ENCODE peak calls at places on chromosomes 12 and 14, in ten cellular contexts. Y, M, V, O, P, Z, I, S, H and D are unnamed samples. For H3K4me1, the result is how much of the 10 kb centered on the place peaks cover.

GRCh38 chr12:64700532-64700931 is 58.7 kb downstream of the GNS start:
- DNase-seq in M (no peak), I (no peak), Z (no peak), P (no peak), H (no peak), S (no peak), V (no peak), Y (no peak), O (no peak), D (no peak)

GRCh38 chr12:45477526-45477925 is 252.0 kb upstream of the ARID2 start:
- DNase-seq in S (no peak), H (no peak), I (no peak), P (no peak), V (no peak), M (no peak), Z (no peak), Y (no peak), O (no peak), D (no peak)

GRCh38 chr12:70646850-70647249 is 9.6 kb upstream of the PTPRB start:
- DNase-seq in M (no peak), Y (no peak), P (no peak), V (no peak), S (no peak), Z (no peak), I (no peak), O (no peak), H (no peak), D (no peak)

GRCh38 chr12:46160081-46160980 is 108.5 kb downstream of the SLC38A1 start:
- DNase-seq in Z (no peak), O (no peak), M (no peak), I (no peak), Y (no peak), H (no peak), V (peak), S (no peak), P (peak), D (no peak)

GRCh38 chr12:88142610-88142991 is 494 bp downstream of the TMTC3 start:
- DNase-seq in Z (peak), V (peak), P (peak), M (peak), I (peak), O (peak), Y (peak), S (peak), H (no peak), D (peak)

GRCh38 chr12:107684029-107684790 is 1.4 kb upstream of the PWP1 start:
- DNase-seq in P (no peak), Z (no peak), Y (no peak), V (no peak), O (no peak), M (no peak), S (no peak), H (no peak), I (no peak), D (no peak)

GRCh38 chr12:116338064-116338872 is 60.8 kb upstream of the MED13L start:
- DNase-seq in S (no peak), P (no peak), M (no peak), H (no peak), Z (no peak), V (no peak), Y (no peak), I (no peak), O (peak), D (no peak)

GRCh38 chr12:57888407-57889157 is 42.1 kb upstream of the CTDSP2 start:
- DNase-seq in S (no peak), H (peak), O (peak), M (no peak), Z (no peak), Y (peak), I (peak), P (peak), V (no peak), D (no peak)

GRCh38 chr12:54569072-54569471 is 19.4 kb downstream of the PPP1R1A start:
- DNase-seq in O (no peak), V (no peak), Y (no peak), I (no peak), H (no peak), Z (no peak), M (no peak), S (no peak), P (no peak), D (no peak)

GRCh38 chr14:101322223-101322622 is 239.1 kb upstream of the DIO3 start:
- DNase-seq in S (no peak), V (no peak), M (no peak), O (no peak), Y (no peak), H (no peak), I (no peak), P (no peak), Z (no peak), D (no peak)

GRCh38 chr12:106174876-106175275 is 36.1 kb upstream of the NUAK1 start:
- DNase-seq in I (no peak), Z (no peak), S (no peak), O (no peak), P (no peak), M (peak), V (no peak), Y (no peak), H (no peak), D (no peak)

GRCh38 chr12:89421093-89421835 is 69.0 kb upstream of the DUSP6 start:
- DNase-seq in V (no peak), O (no peak), Y (no peak), H (no peak), Z (no peak), S (no peak), P (no peak), M (no peak), I (no peak), D (no peak)

DNA sequence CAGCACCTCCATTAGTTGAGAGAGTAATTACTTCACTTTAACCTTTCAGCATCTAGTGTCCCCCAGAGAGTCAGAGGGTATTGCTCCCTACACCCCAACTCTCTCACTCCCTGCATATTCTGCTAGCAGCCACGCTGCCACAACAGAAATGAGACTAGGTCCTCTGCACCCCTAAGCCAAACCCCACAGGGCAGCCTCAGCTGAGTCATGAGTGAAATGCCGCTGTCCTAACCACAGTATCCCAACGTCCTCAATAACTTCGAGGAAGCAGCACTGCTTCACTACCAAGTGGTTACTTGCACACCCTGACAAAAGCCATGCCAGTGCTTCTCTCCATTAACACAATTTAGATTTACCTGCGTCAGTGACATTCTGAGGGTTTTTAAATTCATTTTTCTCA is 6.9 kb upstream of the LYZ start:
- DNase-seq in M (no peak), O (no peak), P (no peak), H (no peak), V (no peak), Z (no peak), Y (no peak), S (no peak), I (no peak), D (no peak)
- H3K4me1 ChIP-seq in M (half or more), O (under half), P (under half), H (under half), V (under half), Z (under half), Y (under half), S (half or more), I (under half), D (under half)

GRCh38 chr14:51431033-51431709 is 191.1 kb downstream of the TMX1 start:
- DNase-seq in V (no peak), H (no peak), M (peak), P (no peak), I (no peak), S (peak), Y (no peak), Z (peak), O (no peak), D (no peak)
- H3K27ac ChIP-seq in V (no peak), H (no peak), M (no peak), P (no peak), I (no peak), S (peak), Y (no peak), Z (peak), O (no peak), D (no peak)

GRCh38 chr12:112977641-112978040 is 678 bp upstream of the OAS2 start:
- DNase-seq in V (no peak), I (no peak), Y (no peak), O (no peak), M (no peak), S (no peak), P (no peak), Z (no peak), H (no peak), D (no peak)
- TF ChIP-seq CTCF in V (no peak), I (no peak), Y (no peak), O (no peak), M (peak), S (no peak), P (no peak), Z (no peak), H (no peak), D (no peak)

GRCh38 chr14:50347521-50347920 is 35.4 kb downstream of the DMAC2L start:
- DNase-seq in O (no peak), H (peak), M (no peak), Z (no peak), S (no peak), Y (no peak), P (no peak), I (no peak), V (peak), D (no peak)
- H3K4me1 ChIP-seq in O (under half), H (under half), M (under half), Z (under half), S (under half), Y (under half), P (under half), I (under half), V (under half), D (under half)

GRCh38 chr12:122052285-122052684 is 26.3 kb upstream of the MLXIP start:
- DNase-seq in Y (no peak), V (no peak), S (no peak), M (no peak), Z (peak), H (no peak), I (no peak), O (no peak), P (no peak), D (no peak)

GRCh38 chr12:122048156-122048555 is 26.5 kb downstream of the BCL7A start:
- DNase-seq in S (no peak), Y (no peak), Z (no peak), H (no peak), I (no peak), V (no peak), O (no peak), P (no peak), M (no peak), D (no peak)

GRCh38 chr12:122049827-122050226 is 28.1 kb downstream of the BCL7A start:
- DNase-seq in Y (no peak), V (no peak), P (no peak), O (no peak), H (no peak), M (no peak), S (no peak), I (no peak), Z (no peak), D (no peak)

GRCh38 chr12:122051231-122051876 is 27.2 kb upstream of the MLXIP start:
- DNase-seq in V (peak), O (no peak), I (no peak), P (no peak), Y (no peak), M (peak), H (no peak), S (peak), Z (peak), D (no peak)

GRCh38 chr12:122050706-122051105 is 27.9 kb upstream of the MLXIP start:
- DNase-seq in I (no peak), Y (no peak), S (no peak), O (no peak), P (no peak), H (no peak), V (no peak), Z (no peak), M (no peak), D (no peak)
- H3K27ac ChIP-seq in I (no peak), Y (peak), S (peak), O (no peak), P (peak), H (no peak), V (peak), Z (peak), M (no peak), D (no peak)

GRCh38 chr14:33936391-33936790 is 14.5 kb downstream of the EGLN3 start:
- DNase-seq in H (no peak), P (no peak), M (no peak), O (no peak), I (no peak), Z (no peak), S (no peak), Y (no peak), V (no peak), D (no peak)
- TF ChIP-seq CTCF in H (no peak), P (no peak), M (no peak), O (no peak), I (no peak), Z (no peak), S (no peak), Y (no peak), V (no peak), D (no peak)